ENCODE peak calls at places on chromosomes 16 and 17, in five cellular contexts. W is heart left ventricle, R is AG09309, U is cardiac fibroblast, B is AG04449. F is an unnamed sample.
A peak's percentile ranks its signal among the peaks of the same experiment; 100 is the strongest.

GRCh38 chr16:88782454-88783390 is 2.3 kb downstream of the PIEZO1 start:
- DNase-seq in W (no peak), B (no peak), R (no peak), U (peak; percentile 40), F (no peak)

GRCh38 chr17:15900871-15901270 is 44.1 kb upstream of the ADORA2B start:
- DNase-seq in U (no peak), W (no peak), R (no peak), B (no peak), F (no peak)

GRCh38 chr17:72187544-72187943 is 66.7 kb downstream of the SOX9 start:
- DNase-seq in U (peak; percentile 80), R (no peak), W (peak; percentile 76), B (no peak), F (no peak)

GRCh38 chr16:86882586-86883280 is 304.4 kb downstream of the FOXL1 start:
- DNase-seq in W (peak; percentile 82), U (peak; percentile 74), R (peak; percentile 51), B (no peak), F (peak; percentile 63)

GRCh38 chr17:76014100-76014924 is 12.8 kb downstream of the EVPL start:
- DNase-seq in U (peak; percentile 79), B (no peak), W (peak; percentile 74), R (no peak), F (no peak)

GRCh38 chr16:55539049-55539448 is 27.4 kb upstream of the CAPNS2 start:
- DNase-seq in U (peak; percentile 53), W (no peak), R (no peak), B (no peak), F (no peak)

GRCh38 chr16:53913082-53913870 is 209.3 kb downstream of the FTO start:
- DNase-seq in W (no peak), R (peak; percentile 88), U (peak; percentile 95), B (peak; percentile 69), F (peak; percentile 75)

GRCh38 chr16:53281280-53281679 is 153.0 kb upstream of the RBL2 start:
- DNase-seq in R (no peak), B (no peak), U (no peak), W (no peak), F (no peak)

GRCh38 chr17:76672270-76672851 is 28.8 kb upstream of the ST6GALNAC1 start:
- DNase-seq in W (no peak), U (no peak), R (no peak), B (no peak), F (no peak)

GRCh38 chr17:8173056-8173870 is 2.9 kb downstream of the TMEM107 start:
- DNase-seq in R (peak; percentile 90), U (peak; percentile 98), B (peak; percentile 91), W (peak; percentile 84), F (peak; percentile 96)

GRCh38 chr16:78385406-78385805 is 286.0 kb downstream of the WWOX start:
- DNase-seq in W (no peak), U (no peak), B (no peak), R (no peak), F (no peak)

GRCh38 chr17:77376795-77377751 is 236.3 kb downstream of the SEC14L1 start:
- DNase-seq in U (peak; percentile 90), R (no peak), W (peak; percentile 70), B (no peak), F (peak; percentile 79)

GRCh38 chr16:86297391-86297790 is 212.9 kb upstream of the FOXF1 start:
- DNase-seq in B (no peak), U (no peak), R (no peak), W (no peak), F (no peak)

GRCh38 chr17:47953945-47954344 is 3.7 kb downstream of the PRR15L start:
- DNase-seq in B (no peak), U (no peak), W (no peak), R (no peak), F (no peak)

GRCh38 chr17:17853811-17854527 is 17.2 kb upstream of the SREBF1 start:
- DNase-seq in W (no peak), R (no peak), B (no peak), U (no peak), F (no peak)

GRCh38 chr16:69166221-69166833 is 20.6 kb upstream of the SNTB2 start:
- DNase-seq in U (peak; percentile 26), W (no peak), B (no peak), R (no peak), F (peak; percentile 29)

GRCh38 chr17:60502145-60502544 is 23.9 kb downstream of the APPBP2 start:
- DNase-seq in B (no peak), U (no peak), W (no peak), R (no peak), F (no peak)

GRCh38 chr17:27551701-27552466 is 79.1 kb upstream of the LGALS9 start:
- DNase-seq in R (no peak), W (no peak), B (no peak), U (no peak), F (no peak)

GRCh38 chr16:24699151-24699723 is 30.2 kb upstream of the TNRC6A start:
- DNase-seq in U (no peak), R (no peak), W (no peak), B (no peak), F (no peak)
- H3K4me3 ChIP-seq in U (no peak overlapping the region), R (no peak overlapping the region), W (no peak overlapping the region), B (no peak overlapping the region), F (no peak overlapping the region)

GRCh38 chr16:30760160-30760559 is 1.7 kb downstream of the CFAP119 start:
- DNase-seq in B (no peak), U (no peak), R (no peak), W (no peak), F (no peak)

GRCh38 chr16:30761928-30762902 is at the start of the genes CFAP119 and RNF40:
- DNase-seq in R (peak; percentile 88), B (peak; percentile 88), U (peak; percentile 98), W (peak; percentile 97), F (peak; percentile 94)

GRCh38 chr16:30758988-30759461 is 2.8 kb downstream of the CFAP119 start:
- DNase-seq in R (no peak), B (no peak), U (no peak), W (no peak), F (no peak)

GRCh38 chr16:30761427-30761927 is 385 bp downstream of the CFAP119 start:
- DNase-seq in R (no peak), U (peak; percentile 32), W (no peak), B (no peak), F (no peak)

DNA sequence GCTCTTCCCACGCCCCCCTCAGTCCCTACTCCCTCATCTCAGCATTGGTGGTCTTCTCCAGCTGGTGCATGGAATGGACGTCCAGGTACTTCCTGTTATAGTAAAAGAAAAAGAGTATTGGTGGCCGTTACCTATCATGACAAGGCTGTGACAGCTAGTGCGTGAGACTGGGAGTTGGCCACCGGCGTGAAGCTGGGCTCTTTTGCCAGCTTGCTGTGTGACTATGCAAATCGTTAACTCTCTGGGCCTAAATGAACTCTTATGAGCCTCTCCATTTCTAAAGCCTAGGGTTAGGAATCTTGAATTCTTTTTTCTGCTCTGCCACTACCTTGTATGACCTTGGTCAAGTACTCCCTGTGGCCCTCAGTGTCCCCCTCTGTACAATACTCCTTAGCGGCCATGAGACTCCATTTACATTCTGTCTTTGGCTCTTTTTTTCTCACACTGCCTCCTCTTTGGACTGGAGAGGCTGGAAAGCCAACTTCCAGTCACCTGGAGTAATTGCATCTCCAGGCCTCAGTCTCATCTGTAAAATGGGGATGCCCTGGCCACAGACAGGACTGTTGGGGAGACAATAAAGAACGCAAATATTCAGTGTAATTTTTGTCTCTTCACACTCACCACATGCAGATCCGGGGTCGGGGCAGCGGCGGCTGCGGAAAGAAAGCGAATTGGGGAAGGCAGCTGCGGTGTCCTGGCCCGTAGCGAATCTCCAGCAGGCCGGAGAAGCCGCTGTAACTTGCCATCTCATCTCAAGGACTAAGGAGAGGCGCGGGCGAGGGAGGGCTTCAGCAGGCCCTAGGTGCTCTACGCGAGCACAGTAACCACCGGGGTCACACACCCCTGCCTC is 1.1 kb downstream of the CFAP119 start:
- DNase-seq in B (no peak), U (no peak), W (no peak), R (no peak), F (no peak)
- H3K4me3 ChIP-seq in B (peak overlapping the region; percentile 96), U (peak overlapping the region; percentile 93), W (peak overlapping the region; percentile 79), R (peak overlapping the region; percentile 94), F (peak overlapping the region; percentile 94)

DNA sequence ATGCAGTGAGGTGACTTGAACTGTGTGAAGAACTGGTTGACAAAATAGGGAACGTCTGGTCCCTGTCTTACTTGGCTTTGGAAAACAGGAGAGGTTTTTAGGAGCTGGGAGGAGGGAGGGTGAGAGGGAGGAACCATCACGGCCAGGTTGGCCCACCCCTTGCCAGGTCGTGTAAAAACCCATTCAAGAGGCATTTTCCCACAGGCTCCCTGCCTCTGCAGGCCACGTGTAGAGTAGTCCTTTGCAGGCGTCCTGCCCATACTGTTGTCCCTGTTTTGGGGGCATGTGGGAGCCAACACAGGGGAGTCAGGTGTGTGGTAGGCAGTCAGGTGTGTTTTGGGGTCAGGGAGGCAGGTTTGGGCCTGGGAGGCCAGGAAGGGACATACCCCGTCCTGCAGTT is 169.4 kb downstream of the RAB11FIP4 start:
- DNase-seq in U (no peak), R (no peak), W (no peak), B (no peak), F (no peak)
- H3K4me3 ChIP-seq in U (peak overlapping the region; percentile 86), R (peak overlapping the region; percentile 96), W (peak overlapping the region; percentile 67), B (peak overlapping the region; percentile 84), F (peak overlapping the region; percentile 69)

GRCh38 chr16:65070831-65071230 is 51.0 kb downstream of the CDH11 start:
- DNase-seq in W (peak; percentile 71), B (peak; percentile 89), R (peak; percentile 86), U (peak; percentile 95), F (peak; percentile 90)
- H3K4me3 ChIP-seq in W (peak overlapping the region; percentile 5), B (no peak overlapping the region), R (no peak overlapping the region), U (no peak overlapping the region), F (peak overlapping the region; percentile 14)

DNA sequence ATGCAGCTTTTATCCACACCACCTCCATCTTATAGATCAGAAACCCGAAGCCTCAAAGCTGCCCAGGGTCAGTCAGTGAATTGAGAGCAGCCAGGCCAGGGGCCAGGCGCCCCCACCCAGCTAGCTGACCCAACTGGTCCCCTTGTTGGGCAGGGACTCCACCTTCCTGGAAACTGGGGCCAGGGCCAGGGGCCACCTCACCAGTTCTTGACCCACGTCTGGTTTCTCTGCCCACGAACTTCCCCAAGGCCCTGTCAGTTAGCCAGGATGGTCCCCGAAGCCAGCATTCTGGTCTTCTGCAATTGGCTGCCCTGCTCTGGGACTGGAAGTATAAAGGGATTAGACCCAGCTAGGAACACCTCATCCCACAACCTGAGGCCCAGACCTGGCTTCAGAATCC is 2.4 kb downstream of the FAM83G start:
- DNase-seq in R (no peak), B (no peak), U (no peak), W (no peak), F (no peak)
- H3K4me3 ChIP-seq in R (no peak overlapping the region), B (peak overlapping the region; percentile 8), U (no peak overlapping the region), W (no peak overlapping the region), F (peak overlapping the region; percentile 73)

DNA sequence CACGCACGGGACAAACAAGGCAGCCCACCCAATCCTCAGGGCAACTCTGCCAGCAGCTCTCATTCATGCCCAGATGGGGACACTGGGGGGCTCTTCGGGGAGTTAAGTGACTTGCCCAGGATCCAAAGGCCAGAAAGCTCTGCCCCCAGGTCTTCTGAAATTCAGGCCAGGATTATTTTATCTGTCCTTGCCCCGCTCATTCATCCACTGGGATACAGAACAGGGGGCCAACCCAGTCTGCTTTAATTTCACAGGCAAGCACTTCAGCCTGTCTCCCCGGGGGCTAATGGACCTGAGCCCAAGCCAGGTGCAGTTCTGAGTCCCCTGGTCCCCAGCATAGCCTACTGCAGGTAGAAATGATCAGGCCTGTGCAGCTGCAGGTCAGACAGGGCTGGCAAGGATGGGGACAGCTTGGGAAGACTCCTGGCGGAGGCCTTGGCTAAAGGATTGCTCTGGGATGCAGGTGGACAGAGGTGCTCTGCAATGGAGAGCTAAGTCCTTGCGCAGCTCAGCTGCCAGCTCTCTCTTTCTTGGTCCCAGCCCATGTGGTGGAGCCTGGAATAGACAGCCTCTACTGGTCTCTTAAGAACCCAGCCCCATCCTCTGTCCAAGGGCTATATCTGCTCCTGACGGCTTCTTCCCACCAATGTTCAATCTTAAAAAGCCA is 766 bp upstream of the B3GNT9 start:
- DNase-seq in U (no peak), R (no peak), W (no peak), B (no peak), F (no peak)
- H3K4me3 ChIP-seq in U (peak overlapping the region; percentile 56), R (peak overlapping the region; percentile 64), W (peak overlapping the region; percentile 73), B (peak overlapping the region; percentile 64), F (peak overlapping the region; percentile 63)